ENCODE peak calls at places on chromosomes 12 and 14, in six cellular contexts. G, S, Z, L, I and F are unnamed samples.

GRCh38 chr14:55957950-55958349 is 160.3 kb upstream of the PELI2 start:
- DNase-seq in G (no peak), S (no peak), Z (no peak), L (no peak), I (no peak), F (no peak)

GRCh38 chr12:93663729-93664084 is 13.5 kb upstream of the CRADD start:
- DNase-seq in G (no peak), S (no peak), Z (no peak), L (no peak), I (no peak), F (no peak)

GRCh38 chr12:70543444-70543843 is 93.8 kb downstream of the PTPRB start:
- DNase-seq in G (no peak), S (no peak), Z (no peak), L (no peak), I (peak), F (no peak)

GRCh38 chr12:54716284-54716683 is 68.1 kb upstream of the DCD start:
- DNase-seq in G (no peak), S (no peak), Z (no peak), L (no peak), I (peak), F (no peak)

GRCh38 chr12:124592050-124592449 is 24.6 kb upstream of the NCOR2 start:
- DNase-seq in G (no peak), S (no peak), Z (no peak), L (no peak), I (peak), F (no peak)

GRCh38 chr14:62289471-62289870 is 527.3 kb downstream of the SNAPC1 start:
- DNase-seq in G (no peak), S (no peak), Z (no peak), L (no peak), I (peak), F (no peak)

GRCh38 chr12:23887055-23887835 is 62.2 kb downstream of the SOX5 start:
- DNase-seq in G (no peak), S (no peak), Z (no peak), L (no peak), I (peak), F (no peak)

GRCh38 chr14:85336817-85337216 is 193.1 kb upstream of the FLRT2 start:
- DNase-seq in G (no peak), S (no peak), Z (no peak), L (no peak), I (no peak), F (no peak)

GRCh38 chr14:67749341-67750110 is 47.8 kb downstream of the RDH12 start:
- DNase-seq in G (no peak), S (no peak), Z (no peak), L (no peak), I (no peak), F (no peak)

GRCh38 chr14:106872619-106873446 is 1346.5 kb downstream of the TMEM121 start:
- DNase-seq in G (peak), S (peak), Z (peak), L (no peak), I (peak), F (no peak)

GRCh38 chr12:31390991-31391390 is 65.0 kb upstream of the SINHCAF start:
- DNase-seq in G (no peak), S (no peak), Z (no peak), L (no peak), I (no peak), F (no peak)

GRCh38 chr12:127343941-127344340 is 923.0 kb upstream of the TMEM132C start:
- DNase-seq in G (no peak), S (no peak), Z (no peak), L (no peak), I (no peak), F (no peak)

GRCh38 chr12:124296295-124296915 is 1.5 kb downstream of the RFLNA start:
- DNase-seq in G (peak), S (no peak), Z (no peak), L (no peak), I (no peak), F (no peak)

GRCh38 chr12:133038310-133038709 is 1.0 kb downstream of the ZNF84 start:
- DNase-seq in G (no peak), S (no peak), Z (no peak), L (no peak), I (no peak), F (no peak)

GRCh38 chr14:98901511-98902205 is 370.3 kb downstream of the BCL11B start:
- DNase-seq in G (no peak), S (no peak), Z (no peak), L (no peak), I (no peak), F (no peak)

GRCh38 chr14:64826845-64827244 is 52.9 kb downstream of the SPTB start:
- DNase-seq in G (no peak), S (no peak), Z (no peak), L (no peak), I (peak), F (no peak)

GRCh38 chr12:3436496-3437060 is 54.4 kb upstream of the PRMT8 start:
- DNase-seq in G (no peak), S (no peak), Z (no peak), L (no peak), I (no peak), F (no peak)

GRCh38 chr12:71682466-71682865 is 3.4 kb upstream of the TMEM19 start:
- DNase-seq in G (no peak), S (no peak), Z (no peak), L (no peak), I (no peak), F (no peak)

GRCh38 chr14:63478024-63478423 is 65.2 kb downstream of the PPP2R5E start:
- DNase-seq in G (no peak), S (no peak), Z (no peak), L (no peak), I (no peak), F (no peak)

GRCh38 chr14:99568567-99569560 is 35.1 kb downstream of the CCDC85C start:
- DNase-seq in G (no peak), S (no peak), Z (no peak), L (no peak), I (peak), F (no peak)

GRCh38 chr12:1332327-1332726 is 262.1 kb downstream of the FBXL14 start:
- DNase-seq in G (no peak), S (no peak), Z (no peak), L (no peak), I (peak), F (peak)

GRCh38 chr14:95245334-95245733 is 74.4 kb downstream of the CLMN start:
- DNase-seq in G (no peak), S (no peak), Z (no peak), L (no peak), I (no peak), F (no peak)

GRCh38 chr12:45644521-45644920 is 85.0 kb upstream of the ARID2 start:
- DNase-seq in G (no peak), S (no peak), Z (no peak), L (no peak), I (peak), F (peak)

GRCh38 chr12:46343122-46343852 is 29.3 kb downstream of the SLC38A2 start:
- DNase-seq in G (no peak), S (no peak), Z (no peak), L (no peak), I (no peak), F (no peak)

GRCh38 chr14:81401420-81402122 is 1.4 kb upstream of the STON2 start:
- DNase-seq in G (no peak), S (no peak), Z (no peak), L (no peak), I (peak), F (peak)